ENCODE peak calls at places on chromosomes 11 and 22, in nine cellular contexts. J, B, T, K, Q, H, L, S and W are unnamed samples.

GRCh38 chr11:117595440-117595839 is 201.6 kb downstream of the DSCAML1 start:
- DNase-seq in T (no peak), J (no peak), S (no peak), L (no peak), B (no peak), K (no peak), Q (no peak), H (no peak), W (no peak)

GRCh38 chr11:61688368-61689163 is 8.4 kb downstream of the DAGLA start:
- DNase-seq in Q (no peak), H (no peak), S (peak), K (peak), B (no peak), J (peak), T (no peak), L (no peak), W (no peak)

GRCh38 chr11:42913731-42914130 is 398.1 kb upstream of the API5 start:
- DNase-seq in K (no peak), S (no peak), J (no peak), T (no peak), L (no peak), H (no peak), B (no peak), Q (no peak), W (no peak)

GRCh38 chr11:70842256-70842655 is 410.1 kb downstream of the SHANK2 start:
- DNase-seq in Q (no peak), T (no peak), J (no peak), L (no peak), H (no peak), K (no peak), B (no peak), S (no peak), W (no peak)

GRCh38 chr22:40147388-40148176 is 30.1 kb upstream of the TNRC6B start:
- DNase-seq in Q (peak), T (no peak), J (no peak), L (no peak), K (no peak), S (no peak), H (no peak), B (no peak), W (no peak)

GRCh38 chr22:32631507-32632245 is 157.1 kb downstream of the FBXO7 start:
- DNase-seq in K (no peak), S (no peak), J (no peak), B (no peak), L (no peak), Q (no peak), T (no peak), H (no peak), W (no peak)

GRCh38 chr11:70397336-70397982 is 870 bp upstream of the CTTN start:
- DNase-seq in L (peak), Q (peak), K (no peak), J (peak), S (no peak), B (no peak), H (no peak), T (no peak), W (no peak)

GRCh38 chr11:2109541-2110019 is 29.6 kb downstream of the IGF2 start:
- DNase-seq in H (no peak), K (no peak), Q (no peak), L (no peak), J (peak), B (no peak), S (peak), T (no peak), W (no peak)

GRCh38 chr22:21587803-21588611 is 20.5 kb downstream of the UBE2L3 start:
- DNase-seq in H (no peak), T (peak), Q (no peak), J (peak), L (peak), S (no peak), K (no peak), B (no peak), W (peak)

GRCh38 chr11:45798793-45799441 is 6.0 kb upstream of the SLC35C1 start:
- DNase-seq in B (no peak), T (no peak), S (peak), J (peak), K (peak), Q (no peak), L (no peak), H (no peak), W (no peak)

GRCh38 chr22:48405741-48406140 is 1421.9 kb downstream of the BRD1 start:
- DNase-seq in H (no peak), S (no peak), T (no peak), Q (no peak), B (peak), L (no peak), K (no peak), J (no peak), W (no peak)

GRCh38 chr22:20141186-20142077 is 9.4 kb downstream of the CCDC188 start:
- DNase-seq in L (no peak), H (no peak), Q (no peak), K (no peak), B (no peak), J (peak), T (no peak), S (no peak), W (no peak)

GRCh38 chr11:66541892-66542291 is 4.0 kb downstream of the ZDHHC24 start:
- DNase-seq in H (no peak), J (no peak), B (no peak), K (no peak), L (no peak), S (no peak), Q (no peak), T (no peak), W (no peak)

GRCh38 chr11:73784734-73785133 is 2.9 kb upstream of the MRPL48 start:
- DNase-seq in T (no peak), H (no peak), B (no peak), S (no peak), L (no peak), J (no peak), K (no peak), Q (no peak), W (no peak)

GRCh38 chr11:118883368-118884071 is at the start of gene CXCR5:
- DNase-seq in S (no peak), Q (no peak), H (no peak), L (peak), K (no peak), J (no peak), T (peak), B (no peak), W (peak)

GRCh38 chr11:96393753-96394348 is 4.0 kb downstream of the JRKL start:
- DNase-seq in H (peak), L (peak), J (peak), T (peak), S (no peak), B (peak), K (no peak), Q (peak), W (peak)

GRCh38 chr11:78066471-78066870 is 2.8 kb downstream of the THRSP start:
- DNase-seq in H (no peak), Q (no peak), J (no peak), K (no peak), B (no peak), S (no peak), L (no peak), T (no peak), W (no peak)

GRCh38 chr11:70637949-70638598 is 239.7 kb downstream of the CTTN start:
- DNase-seq in Q (peak), K (no peak), H (no peak), B (no peak), S (no peak), T (no peak), J (no peak), L (no peak), W (no peak)

GRCh38 chr22:23272834-23273233 is 92.5 kb downstream of the BCR start:
- DNase-seq in J (no peak), H (no peak), T (no peak), B (no peak), L (no peak), S (no peak), K (no peak), Q (no peak), W (no peak)

DNA sequence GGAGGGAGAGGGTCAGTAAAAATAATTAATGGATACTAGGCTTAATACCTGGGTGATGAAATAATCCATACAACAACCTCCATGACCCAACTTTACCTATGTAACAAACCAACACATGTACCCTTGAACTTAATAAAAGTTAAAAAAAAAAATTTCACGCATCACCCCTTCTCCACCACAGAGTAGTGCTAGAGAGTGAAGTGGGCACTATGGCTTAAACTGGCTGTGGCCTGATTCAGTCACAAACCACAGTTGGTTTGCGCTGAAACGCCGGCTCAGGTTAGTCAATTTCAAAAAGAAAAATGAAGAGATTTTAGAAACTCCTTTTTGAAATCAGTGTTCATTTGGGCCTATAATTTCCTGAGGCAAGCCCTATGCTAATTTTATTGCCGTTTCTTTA is 144.3 kb downstream of the TRPC6 start:
- DNase-seq in Q (no peak), T (no peak), S (no peak), L (no peak), B (no peak), K (no peak), H (no peak), J (no peak), W (no peak)
- TF ChIP-seq CTCF in Q (peak), T (no peak), S (no peak), L (no peak), B (no peak), K (no peak), H (no peak), J (no peak), W (no peak)

DNA sequence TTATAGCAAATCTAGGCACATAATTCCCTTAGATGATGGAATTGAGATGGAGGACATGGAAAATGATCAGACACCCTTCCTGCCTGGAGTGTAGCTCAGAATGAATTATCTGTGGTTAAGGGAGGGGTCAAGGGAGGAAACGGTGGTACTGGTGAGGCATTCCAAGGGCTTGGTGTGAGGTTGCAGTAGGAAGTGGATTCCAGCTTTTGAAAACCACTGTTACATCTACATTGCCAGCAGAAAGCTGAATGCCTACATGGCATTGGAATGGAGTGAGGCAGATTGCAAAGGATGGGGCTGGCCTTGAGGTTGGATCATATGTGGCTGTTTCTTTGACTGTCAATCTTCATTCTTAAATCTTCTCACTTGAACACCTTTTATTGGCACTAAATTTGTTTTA is 684.4 kb downstream of the NTM start:
- DNase-seq in T (no peak), B (no peak), Q (no peak), S (no peak), J (peak), K (no peak), L (no peak), H (peak), W (no peak)
- TF ChIP-seq CTCF in T (no peak), B (no peak), Q (no peak), S (no peak), J (no peak), K (no peak), L (no peak), H (no peak), W (no peak)

DNA sequence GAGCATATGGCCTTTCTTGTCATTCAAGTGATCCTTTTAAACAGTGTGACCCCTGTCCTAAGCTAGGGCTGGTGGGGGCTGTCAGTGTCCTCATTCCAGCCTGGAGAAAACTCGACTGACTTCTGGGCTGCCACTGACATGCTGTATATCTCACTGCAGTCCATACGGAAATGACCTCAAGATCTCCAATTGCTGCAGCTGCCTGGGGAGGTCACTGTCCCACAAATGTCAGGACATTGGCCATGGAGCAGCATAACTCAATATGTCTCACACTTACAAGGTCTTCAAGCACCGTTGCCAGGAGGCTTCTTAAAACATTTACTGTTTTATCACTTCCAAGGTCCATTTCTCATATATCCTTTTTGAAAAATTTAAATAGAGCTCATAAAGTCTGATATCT is 27.8 kb upstream of the CSNK2A3 start:
- DNase-seq in S (no peak), H (no peak), L (no peak), J (no peak), T (no peak), Q (no peak), B (no peak), K (no peak), W (no peak)
- TF ChIP-seq CTCF in S (no peak), H (no peak), L (no peak), J (no peak), T (no peak), Q (no peak), B (no peak), K (no peak), W (no peak)

DNA sequence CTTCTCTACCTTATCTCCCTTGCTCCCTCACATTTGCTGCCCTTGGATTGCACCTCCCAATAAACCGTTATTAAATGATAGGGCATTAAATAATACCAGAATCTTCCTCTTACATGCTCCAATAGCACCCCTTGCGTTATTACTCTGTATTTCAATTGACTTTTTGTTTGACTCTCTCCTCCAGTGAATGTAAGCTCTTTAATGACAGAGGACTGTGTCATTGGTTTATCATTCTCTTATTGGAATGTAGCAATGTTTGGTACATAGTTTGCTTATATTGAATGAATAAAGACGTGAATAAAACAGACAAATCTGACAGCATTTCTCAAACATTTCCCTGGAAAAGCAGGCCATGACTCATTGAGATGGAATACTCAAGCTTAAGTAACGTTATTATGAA is 8.7 kb upstream of the MPEG1 start:
- DNase-seq in Q (no peak), B (no peak), H (peak), J (peak), T (no peak), L (no peak), S (no peak), K (no peak), W (no peak)
- TF ChIP-seq CTCF in Q (no peak), B (no peak), H (peak), J (peak), T (no peak), L (peak), S (no peak), K (no peak), W (no peak)